ENCODE peak calls at places on chromosomes 7 and 10, in four cellular contexts. W is PC-3, K is hepatocyte, B is fibroblast of the aortic adventitia. J is an unnamed sample.

GRCh38 chr10:551489-552252 is 137.8 kb downstream of the DIP2C start:
- DNase-seq in B (no peak), K (no peak), W (no peak), J (no peak)

GRCh38 chr7:130902755-130903357 is 168.8 kb upstream of the KLF14 start:
- DNase-seq in B (no peak), K (no peak), W (peak), J (no peak)

GRCh38 chr10:69486922-69487730 is 35.9 kb downstream of the TSPAN15 start:
- DNase-seq in W (no peak), B (no peak), K (no peak), J (no peak)

GRCh38 chr7:70788276-70788675 is 343.7 kb upstream of the GALNT17 start:
- DNase-seq in B (no peak), K (no peak), W (no peak), J (no peak)

GRCh38 chr7:69781412-69781846 is 183.2 kb downstream of the AUTS2 start:
- DNase-seq in W (no peak), K (peak), B (peak), J (peak)

GRCh38 chr10:133275683-133276092 is 980 bp downstream of the ADAM8 start:
- DNase-seq in K (no peak), B (no peak), W (peak), J (no peak)

GRCh38 chr7:158828343-158829020 is 827 bp downstream of the ESYT2 start:
- DNase-seq in W (no peak), K (peak), B (no peak), J (no peak)

GRCh38 chr7:54764861-54765260 is 5.8 kb upstream of the SEC61G start:
- DNase-seq in W (no peak), B (no peak), K (no peak), J (no peak)

GRCh38 chr10:52437205-52437646 is 123.1 kb downstream of the DKK1 start:
- DNase-seq in K (no peak), B (no peak), W (no peak), J (no peak)

GRCh38 chr7:137474627-137475026 is 131.1 kb upstream of the PTN start:
- DNase-seq in W (no peak), B (no peak), K (no peak), J (no peak)

GRCh38 chr10:121668336-121669009 is 70.2 kb upstream of the FGFR2 start:
- DNase-seq in K (peak), B (no peak), W (no peak), J (no peak)

GRCh38 chr10:12412671-12413368 is 63.5 kb downstream of the CAMK1D start:
- DNase-seq in B (no peak), K (no peak), W (no peak), J (no peak)

GRCh38 chr7:45457591-45457990 is 116.6 kb upstream of the ADCY1 start:
- DNase-seq in B (no peak), W (no peak), K (no peak), J (no peak)

GRCh38 chr7:2732959-2733584 is 45.1 kb downstream of the AMZ1 start:
- DNase-seq in K (peak), B (peak), W (peak), J (peak)

GRCh38 chr10:100807241-100808050 is 62.1 kb downstream of the PAX2 start:
- DNase-seq in K (no peak), W (no peak), B (no peak), J (no peak)

GRCh38 chr7:2274666-2275065 is 32.6 kb downstream of the NUDT1 start:
- DNase-seq in B (no peak), W (no peak), K (no peak), J (no peak)

GRCh38 chr10:30182191-30183075 is 123.0 kb upstream of the JCAD start:
- DNase-seq in B (peak), K (peak), W (peak), J (peak)

GRCh38 chr7:475425-475728 is 44.3 kb downstream of the PDGFA start:
- DNase-seq in K (no peak), B (no peak), W (no peak), J (no peak)

GRCh38 chr10:50279489-50279888 is 28.2 kb upstream of the ASAH2 start:
- DNase-seq in W (peak), B (no peak), K (peak), J (no peak)

GRCh38 chr10:48976208-48976607 is 36.6 kb upstream of the LRRC18 start:
- DNase-seq in W (peak), B (peak), K (peak), J (peak)

GRCh38 chr7:115260381-115260780 is 338.5 kb downstream of the MDFIC start:
- DNase-seq in W (no peak), K (no peak), B (peak), J (peak)

GRCh38 chr7:151114151-151115090 is 28.1 kb downstream of the AGAP3 start:
- DNase-seq in B (no peak), W (peak), K (peak), J (no peak)

GRCh38 chr7:36535866-36536664 is 146.4 kb downstream of the ANLN start:
- DNase-seq in W (peak), B (no peak), K (no peak), J (peak)

GRCh38 chr10:80150172-80150571 is 17.6 kb downstream of the PLAC9 start:
- DNase-seq in B (no peak), K (no peak), W (no peak), J (no peak)

GRCh38 chr10:21497177-21497807 is 28.2 kb downstream of the SKIDA1 start:
- DNase-seq in K (peak), W (peak), B (peak), J (peak)

GRCh38 chr7:72446566-72447462 is 34.7 kb upstream of the CALN1 start:
- DNase-seq in W (no peak), B (no peak), K (no peak), J (no peak)

GRCh38 chr7:21972397-21972784 is 26.7 kb upstream of the CDCA7L start:
- DNase-seq in K (no peak), B (no peak), W (no peak), J (no peak)

GRCh38 chr10:64733980-64734379 is 1212.8 kb downstream of the REEP3 start:
- DNase-seq in K (peak), B (no peak), W (peak), J (no peak)

GRCh38 chr10:91816986-91817385 is 18.8 kb downstream of the TNKS2 start:
- DNase-seq in W (no peak), K (no peak), B (no peak), J (no peak)

GRCh38 chr7:45003789-45004188 is 3.8 kb downstream of the CCM2 start:
- DNase-seq in W (no peak), K (no peak), B (no peak), J (no peak)

GRCh38 chr10:44242826-44243225 is 142.1 kb downstream of the CXCL12 start:
- DNase-seq in K (no peak), B (no peak), W (no peak), J (no peak)

GRCh38 chr10:63697956-63698814 is 177.0 kb downstream of the REEP3 start:
- DNase-seq in K (no peak), W (peak), B (no peak), J (peak)

GRCh38 chr10:72503694-72504438 is 122.0 kb downstream of the MICU1 start:
- DNase-seq in B (no peak), K (no peak), W (no peak), J (no peak)

GRCh38 chr7:71752171-71752935 is 620.4 kb downstream of the GALNT17 start:
- DNase-seq in K (peak), B (no peak), W (peak), J (no peak)

GRCh38 chr10:77926566-77927342 is at the start of gene DLG5:
- DNase-seq in W (peak), K (peak), B (peak), J (peak)

GRCh38 chr10:12941966-12942365 is 59.5 kb downstream of the CCDC3 start:
- DNase-seq in B (peak), K (no peak), W (no peak), J (peak)

GRCh38 chr7:108301387-108301786 is 154.8 kb downstream of the NRCAM start:
- DNase-seq in W (no peak), B (no peak), K (no peak), J (no peak)

DNA sequence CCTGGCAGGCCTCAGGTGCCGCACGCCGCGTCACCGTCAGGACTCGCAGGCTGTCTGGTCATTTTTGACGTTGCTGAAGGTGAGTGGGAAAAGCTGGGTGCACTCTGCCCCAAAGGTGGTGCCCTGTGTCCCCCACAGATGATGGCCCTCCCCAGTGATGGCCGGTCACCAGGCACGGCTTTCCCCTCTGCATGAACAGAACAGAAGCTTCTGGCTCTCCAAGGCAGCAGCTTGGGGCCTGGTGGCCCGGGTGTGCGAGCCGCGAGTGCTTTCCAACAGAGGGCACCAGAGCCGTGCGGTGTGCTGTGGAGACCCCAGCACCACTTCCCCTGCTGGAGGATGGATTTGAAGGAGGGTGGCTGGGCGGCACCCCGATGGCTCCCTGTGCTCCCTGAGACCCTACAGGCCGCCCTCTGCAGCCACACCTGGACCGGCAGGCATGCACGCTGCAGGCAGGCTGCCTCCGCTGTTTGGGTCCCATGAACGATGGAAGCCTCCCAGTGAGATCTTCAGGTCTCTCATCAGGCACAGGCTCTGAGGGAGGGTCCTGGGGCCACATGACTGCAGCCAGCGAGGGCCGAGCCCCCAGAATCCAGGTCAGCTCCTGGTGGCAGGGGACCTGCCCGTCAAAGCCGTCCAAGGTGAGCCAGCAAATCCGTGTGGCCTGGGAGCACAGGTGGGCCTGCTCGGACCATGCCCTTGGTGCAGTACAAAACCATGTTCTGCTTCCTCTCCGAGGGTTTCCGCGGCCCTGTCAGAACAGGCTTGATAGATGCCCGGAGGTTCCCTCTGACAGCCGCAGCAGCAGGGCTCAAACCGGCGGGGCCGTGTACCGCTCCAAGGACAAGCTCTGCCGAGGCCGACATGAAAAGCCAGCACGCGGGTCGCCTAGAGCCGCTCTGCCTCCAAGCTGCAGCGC is 195.4 kb downstream of the EBF3 start:
- DNase-seq in B (no peak), K (no peak), W (no peak), J (no peak)
- TF ChIP-seq CTCF in B (no peak), K (no peak), W (no peak), J (no peak)

GRCh38 chr7:122902751-122903495 is 16.7 kb upstream of the CADPS2 start:
- DNase-seq in B (peak), K (no peak), W (peak), J (peak)

GRCh38 chr7:122896509-122896908 is 10.2 kb upstream of the CADPS2 start:
- DNase-seq in B (peak), K (no peak), W (peak), J (no peak)

GRCh38 chr7:122901250-122901649 is 15.0 kb upstream of the CADPS2 start:
- DNase-seq in K (no peak), B (peak), W (no peak), J (peak)
- H3K4me3 ChIP-seq in K (no peak), B (no peak), W (no peak), J (no peak)

GRCh38 chr7:46568420-46569116 is 647.5 kb upstream of the IGFBP3 start:
- DNase-seq in W (peak), K (no peak), B (no peak), J (no peak)
- TF ChIP-seq CTCF in W (no peak), K (no peak), B (no peak), J (no peak)

GRCh38 chr10:132186488-132187413 is at the start of gene DPYSL4:
- DNase-seq in B (no peak), K (peak), W (peak), J (no peak)
- H3K4me3 ChIP-seq in B (peak), K (peak), W (peak), J (no peak)